ENCODE peak calls at places on chromosomes 2 and 18, in four cellular contexts. Q, L, F and I are unnamed samples.

GRCh38 chr2:236753611-236754010 is 184.0 kb downstream of the ACKR3 start:
- DNase-seq in Q (no peak), L (no peak), F (no peak), I (no peak)

GRCh38 chr2:59567115-59567514 is 986.3 kb downstream of the BCL11A start:
- DNase-seq in F (no peak), L (no peak), Q (no peak), I (no peak)

GRCh38 chr2:203603451-203604389 is 68.6 kb upstream of the RAPH1 start:
- DNase-seq in L (no peak), Q (no peak), F (peak), I (no peak)

GRCh38 chr2:113175736-113176695 is 2.2 kb downstream of the PSD4 start:
- DNase-seq in F (no peak), Q (no peak), L (no peak), I (no peak)

GRCh38 chr2:177169810-177170514 is 42.6 kb upstream of the HNRNPA3 start:
- DNase-seq in Q (no peak), F (no peak), L (no peak), I (no peak)

GRCh38 chr2:28052691-28053090 is 162.2 kb downstream of the BABAM2 start:
- DNase-seq in F (no peak), L (no peak), Q (no peak), I (no peak)

GRCh38 chr2:237431856-237432255 is 17.9 kb upstream of the COL6A3 start:
- DNase-seq in F (no peak), L (no peak), Q (no peak), I (no peak)

GRCh38 chr18:44393406-44393805 is 287.3 kb upstream of the SETBP1 start:
- DNase-seq in L (no peak), Q (no peak), F (no peak), I (no peak)

GRCh38 chr2:100286318-100286717 is 36.0 kb downstream of the LONRF2 start:
- DNase-seq in F (no peak), L (no peak), Q (no peak), I (no peak)

GRCh38 chr2:127463155-127463991 is 45.1 kb downstream of the PROC start:
- DNase-seq in F (peak), L (peak), Q (no peak), I (no peak)

GRCh38 chr2:157497603-157498314 is 53.9 kb upstream of the CYTIP start:
- DNase-seq in Q (peak), L (no peak), F (peak), I (peak)

GRCh38 chr2:106053116-106053515 is 141.0 kb downstream of the UXS1 start:
- DNase-seq in F (no peak), Q (no peak), L (no peak), I (no peak)

GRCh38 chr18:10020176-10020575 is 106.4 kb downstream of the VAPA start:
- DNase-seq in L (no peak), Q (no peak), F (no peak), I (peak)

GRCh38 chr2:85743304-85743978 is 10.3 kb upstream of the ATOH8 start:
- DNase-seq in F (no peak), L (no peak), Q (no peak), I (no peak)

GRCh38 chr2:85745619-85746018 is 8.2 kb upstream of the ATOH8 start:
- DNase-seq in L (no peak), F (no peak), Q (no peak), I (no peak)

GRCh38 chr2:85746313-85747004 is 7.3 kb upstream of the ATOH8 start:
- DNase-seq in Q (no peak), F (no peak), L (no peak), I (no peak)

GRCh38 chr2:85744055-85744454 is 9.7 kb upstream of the ATOH8 start:
- DNase-seq in L (no peak), Q (no peak), F (no peak), I (no peak)

GRCh38 chr2:85744771-85745601 is 8.8 kb upstream of the ATOH8 start:
- DNase-seq in L (no peak), F (peak), Q (no peak), I (no peak)
- TF ChIP-seq GABPA in L (no peak), F (no peak), Q (no peak), I (no peak)

GRCh38 chr2:44928660-44929471 is 12.6 kb upstream of the SIX3 start:
- DNase-seq in L (peak), Q (no peak), F (peak), I (no peak)

GRCh38 chr2:44932079-44932478 is 9.4 kb upstream of the SIX3 start:
- DNase-seq in L (peak), F (no peak), Q (no peak), I (no peak)

GRCh38 chr2:44931177-44931795 is 10.2 kb upstream of the SIX3 start:
- DNase-seq in F (no peak), L (no peak), Q (no peak), I (no peak)

GRCh38 chr2:44929680-44930273 is 11.7 kb upstream of the SIX3 start:
- DNase-seq in F (peak), Q (no peak), L (peak), I (no peak)

GRCh38 chr2:44930274-44930826 is 11.2 kb upstream of the SIX3 start:
- DNase-seq in Q (no peak), L (peak), F (no peak), I (no peak)
- TF ChIP-seq GABPA in Q (no peak), L (no peak), F (no peak), I (no peak)

DNA sequence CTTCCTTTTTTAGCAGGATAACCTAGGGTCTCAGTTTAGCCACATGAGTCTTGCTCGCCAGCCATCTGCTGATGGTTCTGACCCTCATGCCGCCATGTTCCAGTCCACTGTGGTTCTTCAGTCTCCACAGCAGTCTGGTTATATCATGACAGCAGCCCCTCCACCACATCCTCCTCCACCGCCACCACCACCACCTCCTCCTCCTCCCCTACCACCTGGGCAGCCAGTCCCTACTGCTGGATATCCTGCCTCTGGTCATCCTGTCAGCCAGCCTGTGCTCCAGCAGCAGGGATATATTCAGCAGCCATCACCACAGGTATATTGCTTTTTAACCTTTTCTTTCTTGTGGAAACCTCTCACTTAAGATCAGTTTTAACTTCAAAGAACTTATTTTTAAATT is 89.9 kb upstream of the UBXN4 start:
- DNase-seq in Q (no peak), F (no peak), L (no peak), I (no peak)
- TF ChIP-seq GABPA in Q (no peak), F (no peak), L (no peak), I (no peak)

DNA sequence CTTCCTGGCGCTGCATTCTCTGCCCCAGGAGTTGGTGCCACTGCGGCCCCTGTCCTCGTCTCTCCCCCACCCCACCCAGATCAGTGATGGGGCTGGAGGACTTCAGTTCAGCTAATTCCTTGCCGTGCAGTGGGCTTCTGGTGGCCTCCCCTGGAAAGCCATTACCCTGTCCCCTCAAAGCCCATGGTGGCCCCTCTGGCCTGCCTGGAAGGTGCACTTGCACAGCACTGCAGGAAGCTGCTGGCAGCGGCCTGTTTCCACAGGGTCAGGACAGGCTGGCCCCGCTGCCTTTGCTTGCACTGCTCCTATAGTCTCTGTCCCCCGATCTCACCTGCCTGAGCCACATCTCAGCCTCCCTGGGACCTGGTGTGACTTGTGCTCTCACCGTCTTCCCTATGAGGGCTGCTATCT is 105.1 kb downstream of the USP40 start:
- DNase-seq in L (no peak), Q (no peak), F (no peak), I (no peak)
- TF ChIP-seq GABPA in L (no peak), Q (no peak), F (no peak), I (no peak)

GRCh38 chr2:216349366-216349765 is 22.9 kb downstream of the MARCHF4 start:
- DNase-seq in Q (no peak), L (no peak), F (no peak), I (no peak)
- TF ChIP-seq GABPA in Q (no peak), L (no peak), F (no peak), I (no peak)

GRCh38 chr18:21134895-21135294 is 23.3 kb upstream of the ROCK1 start:
- DNase-seq in L (no peak), F (peak), Q (no peak), I (peak)

GRCh38 chr18:21131698-21132230 is 20.2 kb upstream of the ROCK1 start:
- DNase-seq in Q (no peak), F (no peak), L (no peak), I (no peak)

GRCh38 chr18:21132398-21132918 is 20.8 kb upstream of the ROCK1 start:
- DNase-seq in Q (no peak), L (no peak), F (no peak), I (no peak)

GRCh38 chr18:21129586-21130216 is 18.1 kb upstream of the ROCK1 start:
- DNase-seq in L (no peak), F (no peak), Q (no peak), I (no peak)
- TF ChIP-seq GABPA in L (no peak), F (no peak), Q (no peak), I (no peak)

GRCh38 chr18:8984131-8984670 is 118.3 kb upstream of the NDUFV2 start:
- DNase-seq in F (no peak), L (no peak), Q (no peak), I (no peak)

GRCh38 chr18:8979258-8979988 is 123.1 kb upstream of the NDUFV2 start:
- DNase-seq in L (no peak), F (no peak), Q (no peak), I (no peak)

GRCh38 chr18:8978394-8978793 is 124.1 kb upstream of the NDUFV2 start:
- DNase-seq in L (no peak), Q (no peak), F (no peak), I (no peak)

GRCh38 chr18:8980496-8981402 is 121.8 kb upstream of the NDUFV2 start:
- DNase-seq in L (no peak), F (no peak), Q (no peak), I (no peak)

DNA sequence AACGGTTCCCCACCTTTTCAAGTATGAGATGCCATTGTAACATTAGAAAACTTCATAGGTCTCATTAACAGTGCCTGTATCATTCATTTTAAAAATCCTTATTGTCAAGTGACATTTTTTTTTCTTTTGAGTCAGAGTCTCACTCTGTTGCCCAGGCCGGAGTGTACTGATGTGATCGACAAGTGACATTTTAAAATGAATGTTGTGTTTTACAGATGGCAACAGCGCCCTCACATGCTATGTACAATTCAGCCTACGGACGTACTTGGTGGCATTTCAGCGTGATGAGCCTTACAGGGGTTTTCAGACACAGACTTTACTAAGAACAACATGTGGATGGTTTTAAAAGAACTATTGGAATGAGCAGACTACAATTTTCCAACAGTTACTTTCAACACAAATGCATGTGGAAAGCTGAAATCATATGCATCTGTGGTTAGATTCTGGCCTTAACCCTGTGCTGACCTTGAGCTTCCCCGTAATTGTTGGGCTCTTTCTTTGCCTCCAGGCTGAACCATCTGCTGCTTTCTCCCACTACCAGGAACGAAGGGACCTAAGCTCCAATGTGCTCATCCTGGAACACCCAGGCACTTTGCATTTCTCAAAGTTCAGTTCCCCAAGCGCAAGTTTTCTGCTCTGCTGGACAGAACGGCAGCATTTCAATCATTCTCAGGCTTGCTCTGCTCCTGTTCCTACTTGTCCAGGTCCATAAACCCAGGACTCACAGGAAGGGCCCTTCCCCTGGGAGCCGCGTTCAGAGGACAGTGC is 119.9 kb upstream of the NDUFV2 start:
- DNase-seq in L (no peak), F (peak), Q (peak), I (peak)
- TF ChIP-seq GABPA in L (no peak), F (no peak), Q (no peak), I (no peak)

DNA sequence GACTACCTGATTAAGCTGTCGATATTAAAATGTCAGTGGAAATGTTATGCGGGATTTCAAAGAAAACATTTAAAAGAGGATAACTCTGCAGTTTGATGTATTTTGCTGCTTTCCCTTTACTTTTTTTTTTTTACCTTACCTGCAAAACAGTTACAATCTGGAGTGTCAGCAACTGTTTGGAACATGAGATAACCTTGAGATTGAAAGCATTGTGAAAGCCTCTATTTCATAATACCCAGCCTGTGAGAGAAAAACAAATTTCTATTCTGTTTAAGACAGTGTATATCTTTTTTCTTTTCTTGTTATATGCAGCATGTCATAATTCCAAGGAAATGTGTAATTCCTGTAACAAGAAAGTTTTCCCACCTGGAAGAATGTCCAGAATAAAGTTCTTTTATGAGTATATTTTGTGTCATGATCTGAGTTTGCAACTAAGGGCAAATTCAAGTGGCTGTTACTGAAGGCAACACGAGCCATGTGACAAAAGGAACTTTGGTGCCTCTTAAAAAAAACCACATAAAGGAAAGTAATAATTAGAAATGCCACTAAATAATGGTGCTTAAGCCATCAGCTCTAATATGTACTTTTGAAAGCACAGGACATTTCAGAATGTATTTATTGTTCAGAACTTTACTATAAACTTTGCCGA is 297.0 kb upstream of the DSEL start:
- DNase-seq in Q (no peak), F (no peak), L (no peak), I (no peak)
- TF ChIP-seq GABPA in Q (no peak), F (no peak), L (no peak), I (no peak)

GRCh38 chr18:47080872-47081271 is 45.5 kb upstream of the ELOA2 start:
- DNase-seq in Q (no peak), L (no peak), F (no peak), I (no peak)

GRCh38 chr18:47077111-47077510 is 41.7 kb upstream of the ELOA2 start:
- DNase-seq in Q (no peak), F (no peak), L (no peak), I (no peak)

GRCh38 chr18:47075098-47075883 is 39.9 kb upstream of the ELOA2 start:
- DNase-seq in F (no peak), L (no peak), Q (no peak), I (no peak)
- TF ChIP-seq GABPA in F (no peak), L (no peak), Q (no peak), I (no peak)

GRCh38 chr2:46849741-46850474 is 65.7 kb downstream of the MCFD2 start:
- DNase-seq in F (peak), Q (peak), L (no peak), I (no peak)
- TF ChIP-seq GABPA in F (no peak), Q (no peak), L (no peak), I (no peak)